ENCODE peak calls at places on chromosomes 12 and 14, in seven cellular contexts. O is progenitor cell of endocrine pancreas, Q is upper lobe of left lung, W is cardiac fibroblast, F is tibial artery, P is OCI-LY7, J is brain microvascular endothelial cell. Y is an unnamed sample.

GRCh38 chr14:96178674-96179321 is 25.8 kb upstream of the BDKRB2 start:
- DNase-seq in F (no peak), J (no peak), Q (no peak), P (no peak), W (no peak), O (no peak), Y (no peak)

GRCh38 chr12:32284561-32284960 is 114.8 kb upstream of the FGD4 start:
- DNase-seq in J (no peak), O (no peak), F (no peak), Q (no peak), W (no peak), P (no peak), Y (no peak)

GRCh38 chr12:53999596-54000104 is 311 bp upstream of the HOXC9 start:
- DNase-seq in J (no peak), O (no peak), Q (peak), W (peak), P (no peak), F (peak), Y (peak)

GRCh38 chr14:68790656-68791077 is 2.2 kb downstream of the ZFP36L1 start:
- DNase-seq in O (no peak), F (no peak), J (no peak), W (no peak), Q (peak), P (peak), Y (peak)

GRCh38 chr12:92424338-92424737 is 278.5 kb upstream of the PLEKHG7 start:
- DNase-seq in O (no peak), F (no peak), J (peak), P (no peak), Q (no peak), W (peak), Y (no peak)

GRCh38 chr12:107557026-107557425 is 128.6 kb upstream of the PWP1 start:
- DNase-seq in Q (no peak), P (no peak), F (no peak), J (no peak), W (no peak), O (no peak), Y (no peak)

GRCh38 chr12:105740970-105741725 is 397.6 kb downstream of the NUAK1 start:
- DNase-seq in J (no peak), O (no peak), P (no peak), W (peak), Q (no peak), F (no peak), Y (no peak)

GRCh38 chr12:104190151-104190550 is 25.4 kb upstream of the TXNRD1 start:
- DNase-seq in J (no peak), O (no peak), P (no peak), F (no peak), W (no peak), Q (no peak), Y (no peak)

GRCh38 chr14:45015133-45015532 is 53.1 kb downstream of the TOGARAM1 start:
- DNase-seq in W (no peak), P (no peak), Q (no peak), O (no peak), J (no peak), F (no peak), Y (no peak)

GRCh38 chr12:55706840-55707671 is 648 bp downstream of the ITGA7 start:
- DNase-seq in O (no peak), W (no peak), F (no peak), J (no peak), P (no peak), Q (peak), Y (peak)

GRCh38 chr12:23253191-23253590 is 628.2 kb downstream of the ETNK1 start:
- DNase-seq in F (no peak), P (no peak), W (peak), Q (no peak), J (peak), O (no peak), Y (no peak)

GRCh38 chr14:81132492-81132891 is 88.3 kb downstream of the GTF2A1 start:
- DNase-seq in O (no peak), W (no peak), F (no peak), P (no peak), J (no peak), Q (no peak), Y (no peak)

GRCh38 chr14:99732436-99733220 is 48.5 kb downstream of the CYP46A1 start:
- DNase-seq in O (no peak), F (peak), J (no peak), Q (peak), W (no peak), P (no peak), Y (peak)

GRCh38 chr14:103517626-103518415 is 4.8 kb downstream of the CKB start:
- DNase-seq in P (no peak), W (no peak), Q (no peak), F (no peak), O (no peak), J (no peak), Y (no peak)

GRCh38 chr14:94601961-94602391 is 10.2 kb upstream of the SERPINA3 start:
- DNase-seq in O (no peak), P (no peak), F (peak), Q (no peak), J (peak), W (peak), Y (no peak)

GRCh38 chr12:57138526-57139272 is 8.7 kb downstream of the LRP1-AS start:
- DNase-seq in J (no peak), P (no peak), W (peak), O (no peak), F (peak), Q (no peak), Y (no peak)

GRCh38 chr12:28413455-28414109 is 223.3 kb downstream of the CCDC91 start:
- DNase-seq in Q (no peak), P (no peak), W (no peak), O (no peak), J (no peak), F (no peak), Y (no peak)

GRCh38 chr12:88519802-88520435 is 60.4 kb downstream of the KITLG start:
- DNase-seq in J (no peak), P (no peak), F (no peak), Q (no peak), O (no peak), W (no peak), Y (no peak)

GRCh38 chr12:121443193-121443829 is 43.4 kb downstream of the RNF34 start:
- DNase-seq in Q (peak), P (peak), W (peak), O (peak), F (peak), J (peak), Y (peak)

GRCh38 chr14:50792058-50792477 is 38.9 kb downstream of the NIN start:
- DNase-seq in Q (no peak), P (peak), W (no peak), J (no peak), F (no peak), O (no peak), Y (no peak)

GRCh38 chr14:85342858-85343607 is 186.9 kb upstream of the FLRT2 start:
- DNase-seq in O (no peak), F (no peak), Q (no peak), P (no peak), W (peak), J (no peak), Y (no peak)

GRCh38 chr12:49030714-49031572 is 12.4 kb upstream of the PRKAG1 start:
- DNase-seq in O (no peak), W (no peak), Q (peak), F (peak), J (no peak), P (no peak), Y (no peak)

GRCh38 chr12:45192041-45192695 is 23.7 kb upstream of the ANO6 start:
- DNase-seq in P (no peak), J (peak), Q (no peak), W (peak), F (no peak), O (no peak), Y (no peak)

GRCh38 chr12:92301329-92301728 is 155.7 kb upstream of the BTG1 start:
- DNase-seq in P (no peak), W (no peak), O (no peak), Q (no peak), J (no peak), F (no peak), Y (no peak)

GRCh38 chr12:120457133-120457532 is 10.9 kb downstream of the GATC start:
- DNase-seq in W (peak), F (no peak), O (no peak), Q (no peak), J (no peak), P (peak), Y (no peak)

GRCh38 chr12:6613015-6613775 is 6.0 kb upstream of the CHD4 start:
- DNase-seq in P (peak), J (peak), O (no peak), F (peak), Q (no peak), W (peak), Y (no peak)

GRCh38 chr12:98532687-98533304 is 17.4 kb downstream of the TMPO start:
- DNase-seq in J (peak), O (no peak), Q (no peak), F (no peak), W (peak), P (peak), Y (no peak)
- TF ChIP-seq CTCF in J (peak), O (peak), Q (peak), F (peak), W (peak), P (peak), Y (peak)

GRCh38 chr12:62631531-62632520 is 165.2 kb downstream of the MON2 start:
- DNase-seq in W (peak), P (no peak), O (peak), Q (peak), J (peak), F (peak), Y (peak)
- TF ChIP-seq CTCF in W (peak), P (no peak), O (peak), Q (no peak), J (peak), F (no peak), Y (no peak)

DNA sequence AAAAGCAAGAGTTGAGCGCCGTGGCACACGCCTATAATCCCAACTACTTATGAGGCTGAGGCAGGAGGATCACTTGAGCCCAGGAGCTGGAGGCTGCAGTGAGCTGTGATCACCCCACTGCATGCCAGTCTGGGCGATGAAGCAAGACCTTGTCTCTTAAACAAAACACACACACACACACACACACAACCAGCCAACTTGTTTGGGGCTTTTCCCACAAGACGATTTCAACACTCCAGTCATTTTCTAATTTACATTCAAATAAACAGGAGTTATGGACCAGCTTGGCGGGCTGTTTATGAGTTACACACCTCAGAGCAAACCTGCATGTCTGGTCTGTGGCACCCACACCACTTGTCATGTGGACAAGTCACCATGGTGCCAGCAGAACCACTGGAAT is 6.7 kb downstream of the GLTP start:
- DNase-seq in P (no peak), F (no peak), O (no peak), W (peak), J (no peak), Q (no peak), Y (no peak)
- TF ChIP-seq CTCF in P (no peak), F (no peak), O (no peak), W (no peak), J (no peak), Q (no peak), Y (no peak)

GRCh38 chr14:89240414-89240813 is 176.6 kb downstream of the FOXN3 start:
- DNase-seq in O (no peak), W (peak), P (no peak), Q (no peak), F (no peak), J (peak), Y (no peak)

GRCh38 chr14:89236846-89237245 is 180.2 kb downstream of the FOXN3 start:
- DNase-seq in O (no peak), J (no peak), F (no peak), P (no peak), Q (no peak), W (peak), Y (no peak)

GRCh38 chr14:89241934-89242670 is 174.9 kb downstream of the FOXN3 start:
- DNase-seq in W (no peak), J (no peak), Q (no peak), P (no peak), F (no peak), O (no peak), Y (no peak)

GRCh38 chr14:89241265-89241664 is 175.8 kb downstream of the FOXN3 start:
- DNase-seq in O (no peak), P (no peak), F (no peak), Q (no peak), J (no peak), W (no peak), Y (no peak)

GRCh38 chr14:89237923-89238529 is 179.0 kb downstream of the FOXN3 start:
- DNase-seq in F (no peak), J (no peak), O (no peak), Q (no peak), P (no peak), W (peak), Y (no peak)
- TF ChIP-seq CTCF in F (peak), J (peak), O (peak), Q (no peak), P (peak), W (peak), Y (no peak)

GRCh38 chr12:26690601-26691000 is 142.4 kb downstream of the ITPR2 start:
- DNase-seq in Q (no peak), P (no peak), O (no peak), F (no peak), W (no peak), J (no peak), Y (no peak)

GRCh38 chr12:26689281-26689841 is 143.6 kb downstream of the ITPR2 start:
- DNase-seq in O (no peak), J (no peak), F (no peak), P (no peak), Q (no peak), W (no peak), Y (no peak)

GRCh38 chr12:26692417-26692816 is 140.6 kb downstream of the ITPR2 start:
- DNase-seq in J (no peak), W (no peak), P (no peak), F (no peak), O (no peak), Q (no peak), Y (no peak)

GRCh38 chr12:26688344-26688904 is 144.6 kb downstream of the ITPR2 start:
- DNase-seq in F (no peak), O (no peak), P (no peak), W (no peak), Q (no peak), J (no peak), Y (no peak)

DNA sequence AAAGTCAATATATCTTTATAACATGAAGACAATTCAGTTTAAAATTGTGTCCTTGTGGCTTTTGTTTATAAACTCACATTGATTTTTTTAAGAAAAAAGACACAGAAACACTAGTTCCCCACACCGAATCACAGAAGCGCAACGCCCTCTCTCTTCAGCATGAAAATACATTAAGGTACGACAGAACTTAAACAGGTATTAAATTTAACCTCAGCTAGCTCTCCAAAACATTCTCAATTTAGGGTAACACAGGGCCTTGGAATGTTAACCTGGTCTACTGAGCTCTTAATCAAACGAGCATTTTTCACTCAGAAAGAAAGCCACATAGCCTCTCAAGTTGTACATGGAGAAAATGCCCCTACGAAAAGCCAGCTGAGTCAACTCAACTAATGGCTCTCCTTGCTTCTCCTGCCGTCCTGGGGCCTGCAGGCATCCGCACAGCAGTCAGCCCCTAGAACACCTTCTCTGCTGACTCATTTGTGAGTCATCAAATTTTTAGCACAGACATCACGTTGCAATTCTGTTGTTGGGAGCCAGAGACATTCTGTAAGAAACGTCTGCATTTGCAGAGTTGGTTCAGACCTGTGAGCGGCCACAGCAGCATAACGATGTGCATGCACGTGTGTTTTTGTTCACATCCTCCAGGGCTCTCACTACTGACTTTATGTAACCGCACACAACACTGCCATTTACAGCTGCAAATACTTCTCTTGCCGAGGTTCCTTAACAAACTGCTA is 141.6 kb downstream of the ITPR2 start:
- DNase-seq in J (peak), F (no peak), O (no peak), Q (peak), W (peak), P (no peak), Y (peak)
- TF ChIP-seq CTCF in J (no peak), F (no peak), O (no peak), Q (no peak), W (peak), P (no peak), Y (no peak)

DNA sequence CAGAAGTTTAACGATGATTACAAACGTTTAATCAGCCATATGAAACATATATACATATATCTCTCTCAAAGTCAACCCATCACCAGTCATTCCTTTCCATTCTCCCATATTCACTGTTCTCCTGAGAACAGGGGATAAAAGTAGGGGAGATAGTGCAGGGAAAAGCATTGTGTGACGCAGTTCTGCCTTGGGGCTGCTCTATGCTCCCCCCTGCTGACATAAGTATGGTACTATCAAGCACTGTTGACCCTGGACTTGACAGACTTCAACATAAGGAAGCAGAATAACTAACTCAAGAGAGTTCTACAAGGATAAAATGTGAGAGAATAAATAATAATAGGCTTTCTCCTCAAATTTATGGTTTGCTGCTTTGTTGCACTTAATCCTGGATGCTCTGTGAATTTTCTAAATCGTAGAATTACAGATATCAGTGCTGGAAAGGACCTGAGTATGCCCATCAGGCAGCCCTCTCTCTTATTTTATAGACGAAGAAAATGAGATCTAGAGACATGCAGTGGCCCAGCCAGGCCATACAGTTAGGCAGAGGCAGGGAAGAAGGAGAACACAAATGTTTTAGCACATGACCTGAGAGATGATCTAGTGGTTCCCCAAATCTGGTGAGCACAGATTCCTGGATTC is 87.2 kb downstream of the SCN8A start:
- DNase-seq in F (no peak), P (peak), Q (no peak), J (peak), O (no peak), W (peak), Y (peak)
- TF ChIP-seq CTCF in F (no peak), P (peak), Q (peak), J (peak), O (peak), W (peak), Y (peak)

Y was measured in glutamatergic neuron.